ENCODE peak calls at places on chromosome 7, in six cellular contexts. D is heart left ventricle, F is body of pancreas, O is neural crest cell, J is HFF-Myc, L is AG09309. Q is an unnamed sample.

GRCh38 chr7:113519447-113519846 is 399.4 kb downstream of the PPP1R3A start:
- DNase-seq in O (no peak), L (no peak), F (no peak), J (no peak), D (no peak), Q (no peak)

GRCh38 chr7:83324596-83324995 is 161.9 kb upstream of the PCLO start:
- DNase-seq in O (no peak), F (no peak), L (no peak), D (no peak), J (no peak), Q (no peak)

GRCh38 chr7:100162874-100163533 is 4.5 kb upstream of the TRAPPC14 start:
- DNase-seq in L (no peak), D (no peak), O (no peak), F (no peak), J (no peak), Q (no peak)

GRCh38 chr7:105136221-105136620 is 122.2 kb downstream of the KMT2E start:
- DNase-seq in O (no peak), D (no peak), J (no peak), L (no peak), F (no peak), Q (no peak)

GRCh38 chr7:130369831-130370230 is 10.5 kb upstream of the CPA1 start:
- DNase-seq in J (no peak), D (no peak), O (no peak), F (no peak), L (no peak), Q (no peak)

GRCh38 chr7:140674356-140674800 is 1.6 kb downstream of the ADCK2 start:
- DNase-seq in F (peak), O (no peak), J (no peak), D (no peak), L (no peak), Q (no peak)

GRCh38 chr7:151038951-151039849 is 9.1 kb upstream of the ASIC3 start:
- DNase-seq in J (peak), L (peak), F (peak), O (no peak), D (peak), Q (no peak)

GRCh38 chr7:128892521-128893250 is 17.8 kb downstream of the KCP start:
- DNase-seq in D (peak), J (no peak), O (no peak), L (no peak), F (peak), Q (no peak)

GRCh38 chr7:130288168-130288567 is 4.8 kb upstream of the CPA4 start:
- DNase-seq in J (no peak), O (no peak), L (no peak), D (no peak), F (peak), Q (no peak)

GRCh38 chr7:132415259-132415658 is 161.0 kb downstream of the PLXNA4 start:
- DNase-seq in O (no peak), D (no peak), L (no peak), J (no peak), F (no peak), Q (no peak)

GRCh38 chr7:128963327-128963757 is 25.6 kb downstream of the IRF5 start:
- DNase-seq in L (no peak), J (no peak), D (no peak), F (no peak), O (no peak), Q (no peak)

GRCh38 chr7:20744913-20745587 is 41.6 kb downstream of the SP8 start:
- DNase-seq in L (no peak), J (no peak), F (no peak), O (no peak), D (no peak), Q (no peak)

GRCh38 chr7:143876218-143876617 is 25.8 kb downstream of the TCAF1 start:
- DNase-seq in D (peak), O (no peak), F (no peak), L (no peak), J (no peak), Q (no peak)

GRCh38 chr7:43943702-43944187 is 17.5 kb downstream of the UBE2D4 start:
- DNase-seq in O (no peak), L (no peak), F (no peak), D (no peak), J (no peak), Q (no peak)

DNA sequence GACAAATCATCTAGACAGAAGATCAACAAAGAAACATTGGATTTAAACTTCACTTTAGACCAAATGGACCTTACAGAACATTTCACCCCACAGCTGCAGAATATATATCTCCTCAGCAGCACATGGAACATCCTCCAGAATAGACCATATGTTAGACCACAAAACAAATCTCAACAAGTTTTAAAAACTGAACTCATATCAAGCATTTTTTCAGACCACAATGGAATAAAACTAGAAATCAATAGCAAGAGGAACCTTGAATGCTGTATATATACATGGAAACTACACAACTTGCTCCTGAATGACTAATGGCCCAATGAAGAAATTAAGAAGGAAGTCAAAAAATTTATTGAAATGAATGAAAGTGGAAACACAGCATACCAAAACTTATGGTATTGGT is 157.7 kb downstream of the MTERF1 start:
- DNase-seq in D (no peak), L (no peak), O (no peak), F (no peak), J (no peak), Q (no peak)
- TF ChIP-seq CTCF in D (no peak), L (no peak), O (no peak), F (no peak), J (no peak), Q (no peak)

GRCh38 chr7:1141651-1142050 is 18.3 kb downstream of the ZFAND2A start:
- DNase-seq in L (no peak), O (no peak), D (no peak), F (no peak), J (no peak), Q (no peak)

GRCh38 chr7:1140481-1141104 is 19.4 kb downstream of the ZFAND2A start:
- DNase-seq in J (no peak), F (no peak), L (no peak), O (no peak), D (no peak), Q (no peak)

GRCh38 chr7:1142051-1142635 is 17.9 kb downstream of the ZFAND2A start:
- DNase-seq in L (no peak), J (no peak), O (no peak), D (no peak), F (no peak), Q (no peak)

GRCh38 chr7:1149351-1149794 is 10.6 kb downstream of the ZFAND2A start:
- DNase-seq in L (no peak), D (no peak), O (no peak), J (no peak), F (no peak), Q (no peak)

GRCh38 chr7:1144269-1144771 is 15.7 kb downstream of the ZFAND2A start:
- DNase-seq in D (no peak), O (no peak), F (peak), L (no peak), J (no peak), Q (no peak)
- TF ChIP-seq CTCF in D (peak), O (peak), F (peak), L (peak), J (peak), Q (no peak)

GRCh38 chr7:116161733-116162132 is 48.6 kb upstream of the TES start:
- DNase-seq in D (no peak), O (no peak), F (no peak), L (no peak), J (no peak), Q (no peak)

GRCh38 chr7:116165717-116166116 is 44.6 kb upstream of the TES start:
- DNase-seq in D (no peak), J (no peak), F (no peak), L (no peak), O (no peak), Q (no peak)

GRCh38 chr7:116164552-116164951 is 45.8 kb upstream of the TES start:
- DNase-seq in D (no peak), F (no peak), J (peak), O (no peak), L (no peak), Q (no peak)

GRCh38 chr7:116162236-116162635 is 48.1 kb upstream of the TES start:
- DNase-seq in J (no peak), L (no peak), D (no peak), O (no peak), F (no peak), Q (no peak)

GRCh38 chr7:116162992-116163391 is 47.3 kb upstream of the TES start:
- DNase-seq in J (no peak), O (no peak), D (no peak), F (no peak), L (no peak), Q (no peak)
- TF ChIP-seq CTCF in J (no peak), O (no peak), D (no peak), F (no peak), L (no peak), Q (no peak)

DNA sequence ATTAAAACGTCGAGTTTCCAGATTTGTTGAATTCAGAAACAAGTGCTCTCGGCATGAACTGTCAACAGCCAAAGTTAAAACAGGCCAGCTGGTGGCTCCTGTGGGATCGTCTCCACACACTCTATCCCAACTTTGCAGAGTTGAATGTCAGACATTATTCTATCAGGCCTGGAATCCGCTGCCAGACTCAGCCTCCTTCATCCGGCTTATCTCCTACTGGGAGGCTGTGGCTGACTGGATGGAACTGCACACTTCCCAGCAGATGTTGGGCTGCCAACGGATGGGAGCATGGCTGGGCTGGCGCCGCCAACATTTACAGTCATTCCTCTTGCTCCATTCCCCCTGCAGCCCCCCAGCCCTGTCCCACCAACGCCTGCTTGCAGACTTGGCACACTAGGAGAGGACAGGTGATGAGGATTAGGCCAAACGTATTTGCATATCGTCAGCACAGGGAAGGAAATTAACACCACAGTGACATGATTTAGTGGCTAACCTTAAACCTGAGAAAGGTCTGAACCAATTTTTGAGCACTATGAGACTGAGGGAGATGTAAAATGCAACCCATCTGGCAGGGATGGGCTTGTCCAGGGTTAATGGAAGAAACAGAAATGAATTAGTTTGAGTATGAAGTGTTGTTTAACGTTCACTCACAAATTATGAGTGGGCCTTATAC is 183.5 kb downstream of the TAX1BP1 start:
- DNase-seq in D (peak), J (no peak), L (no peak), O (no peak), F (no peak), Q (no peak)
- TF ChIP-seq CTCF in D (no peak), J (no peak), L (no peak), O (no peak), F (no peak), Q (no peak)

DNA sequence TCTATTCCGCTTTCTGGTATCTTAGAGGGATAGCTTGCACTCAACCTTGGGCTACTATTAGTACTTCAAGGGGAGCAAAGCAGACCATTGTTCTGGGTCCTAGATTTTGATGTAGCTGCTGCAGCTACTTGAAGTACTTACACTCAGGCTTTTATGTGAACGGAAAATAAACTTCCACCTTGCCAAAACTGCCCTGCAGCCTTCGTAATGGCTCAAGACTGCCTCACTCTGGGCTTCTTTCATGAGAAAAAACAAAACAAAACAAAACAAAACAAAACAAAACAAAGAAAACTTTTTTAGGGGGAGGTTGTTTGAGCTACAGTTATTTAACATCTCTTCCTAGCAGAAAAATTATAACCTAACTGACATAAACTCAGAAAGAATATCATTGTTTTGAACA is 19.4 kb upstream of the EPHB6 start:
- DNase-seq in J (no peak), O (no peak), L (no peak), D (no peak), F (no peak), Q (no peak)
- TF ChIP-seq CTCF in J (no peak), O (no peak), L (no peak), D (no peak), F (no peak), Q (no peak)

DNA sequence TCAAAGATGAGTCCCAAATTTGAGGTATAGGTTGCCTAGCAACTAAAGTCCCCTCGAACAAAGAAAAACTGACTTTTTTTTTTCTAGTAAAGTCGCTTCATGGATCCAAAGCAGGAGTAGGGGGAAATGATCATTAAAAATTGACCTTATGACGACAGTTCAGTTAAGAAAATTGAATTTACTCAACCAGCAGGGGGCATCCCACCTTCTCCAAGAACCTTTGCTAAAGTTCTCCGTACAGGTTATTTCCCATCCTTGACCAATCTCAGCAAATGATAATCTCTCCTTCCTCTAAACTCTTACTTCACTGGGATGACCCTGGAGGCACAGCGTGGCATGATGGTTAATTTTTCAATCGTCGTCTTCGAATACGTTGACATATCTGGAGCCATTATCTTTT is 228.3 kb downstream of the CALN1 start:
- DNase-seq in J (no peak), L (no peak), F (no peak), O (peak), D (no peak), Q (no peak)
- TF ChIP-seq CTCF in J (no peak), L (no peak), F (no peak), O (peak), D (peak), Q (peak)

DNA sequence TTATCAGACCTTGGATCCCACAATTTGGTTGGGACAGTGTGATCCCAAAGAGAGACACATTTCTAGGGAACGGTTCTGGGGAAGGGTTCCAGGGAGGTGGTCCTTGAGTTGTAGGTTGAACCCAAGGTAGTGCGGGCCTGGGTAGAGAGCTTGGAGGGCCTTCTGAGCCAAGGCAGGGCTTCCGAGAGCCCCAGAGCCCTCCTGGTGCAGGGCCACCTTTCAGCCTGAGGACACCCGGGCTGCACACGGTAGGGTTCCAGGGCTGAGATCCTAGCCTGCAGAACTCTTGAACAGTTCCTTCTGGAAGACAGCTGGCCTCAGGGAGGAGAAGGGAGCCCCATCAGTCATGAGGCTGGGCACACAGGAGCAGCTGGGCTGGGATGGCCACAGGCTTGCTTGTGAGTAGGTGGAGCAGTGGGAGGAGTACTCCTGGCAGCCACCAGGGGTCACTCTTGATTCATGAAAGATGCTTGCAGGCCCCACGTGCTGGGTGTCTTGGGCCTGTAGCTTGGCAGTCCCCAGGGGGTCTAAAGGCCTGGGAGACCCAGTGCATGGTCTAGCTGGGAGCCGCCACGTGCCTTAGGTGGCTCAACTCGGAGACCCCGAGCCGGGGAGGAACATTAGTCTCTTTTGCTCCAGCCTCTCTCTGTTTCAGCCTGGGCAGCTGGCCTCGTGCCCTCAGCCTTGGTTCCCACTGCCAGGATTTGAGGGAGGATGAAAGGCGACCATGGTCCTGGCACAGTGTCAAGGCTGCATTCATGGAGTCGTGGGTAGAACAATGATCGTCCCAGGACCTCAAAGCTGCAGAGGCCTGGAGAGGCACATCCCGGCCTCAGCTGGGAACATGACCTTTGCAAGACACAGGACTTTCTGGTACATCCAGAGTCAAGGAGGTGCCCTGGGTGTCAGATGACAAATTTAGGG is 381.6 kb downstream of the TYW1 start:
- DNase-seq in L (peak), J (peak), F (peak), D (peak), O (peak), Q (peak)
- TF ChIP-seq CTCF in L (peak), J (peak), F (peak), D (peak), O (peak), Q (peak)

DNA sequence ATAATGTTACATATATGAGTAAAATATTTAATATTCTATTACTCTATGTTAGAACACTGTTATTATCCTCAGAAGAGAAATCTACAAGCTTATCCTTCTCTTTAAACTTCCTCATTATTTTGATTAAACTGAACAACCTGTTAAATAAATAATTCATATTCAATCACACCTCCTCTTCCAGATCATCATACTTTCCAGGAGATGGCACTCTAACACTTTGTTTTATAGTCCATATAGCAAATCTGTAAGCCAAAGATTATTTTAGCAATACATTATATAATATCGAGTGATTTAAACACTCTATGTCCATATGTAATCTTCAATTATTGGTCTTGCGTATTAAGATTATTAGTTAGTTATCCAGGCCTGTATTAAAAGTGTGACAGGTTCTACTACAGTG is 694.1 kb downstream of the ANKRD7 start:
- DNase-seq in D (no peak), F (no peak), O (no peak), J (no peak), L (no peak), Q (no peak)
- TF ChIP-seq CTCF in D (no peak), F (peak), O (peak), J (no peak), L (no peak), Q (peak)

GRCh38 chr7:80681272-80681885 is 42.9 kb downstream of the CD36 start:
- DNase-seq in J (peak), D (no peak), O (no peak), F (no peak), L (no peak), Q (no peak)
- TF ChIP-seq CTCF in J (peak), D (peak), O (peak), F (peak), L (peak), Q (peak)